ENCODE peak calls at places on chromosomes 3 and 15, in seven cellular contexts. V is NCI-H345; U is NCI-H524; Z is DMS53; B is activated naive CD8-positive, alpha-beta T cell treated with anti-CD3 and anti-CD28 coated beads for 36 hours; R is nucleus accumbens; Q is T47D. H is an unnamed sample.

GRCh38 chr3:23668430-23668904 is 137.3 kb upstream of the UBE2E1 start:
- DNase-seq in V (no peak), U (no peak), Z (peak), B (no peak), R (no peak), Q (no peak), H (no peak)

GRCh38 chr3:125154800-125155269 is 57.7 kb downstream of the SLC12A8 start:
- DNase-seq in V (no peak), U (no peak), Z (no peak), B (peak), R (no peak), Q (no peak), H (no peak)

GRCh38 chr15:79060175-79060574 is 30.4 kb downstream of the RASGRF1 start:
- DNase-seq in V (peak), U (no peak), Z (no peak), B (no peak), R (no peak), Q (no peak), H (no peak)

GRCh38 chr3:87553058-87553457 is 276.7 kb upstream of the POU1F1 start:
- DNase-seq in V (no peak), U (no peak), Z (peak), B (no peak), R (no peak), Q (no peak), H (no peak)

GRCh38 chr3:99943931-99944761 is 126.5 kb downstream of the CMSS1 start:
- DNase-seq in V (no peak), U (no peak), Z (no peak), B (no peak), R (no peak), Q (no peak), H (no peak)

GRCh38 chr3:79979990-79980389 is 212.2 kb upstream of the ROBO1 start:
- DNase-seq in V (no peak), U (no peak), Z (no peak), B (no peak), R (no peak), Q (no peak), H (no peak)

GRCh38 chr3:89107461-89108035 is at the start of gene EPHA3:
- DNase-seq in V (peak), U (peak), Z (peak), B (peak), R (peak), Q (peak), H (peak)

GRCh38 chr3:127978636-127979035 is 63.6 kb downstream of the KBTBD12 start:
- DNase-seq in V (no peak), U (no peak), Z (no peak), B (no peak), R (no peak), Q (no peak), H (no peak)

GRCh38 chr3:46864051-46864881 is 1.0 kb upstream of the MYL3 start:
- DNase-seq in V (no peak), U (no peak), Z (no peak), B (no peak), R (no peak), Q (no peak), H (no peak)

GRCh38 chr15:40452296-40453090 is 11.7 kb downstream of the BAHD1 start:
- DNase-seq in V (no peak), U (no peak), Z (no peak), B (no peak), R (no peak), Q (no peak), H (no peak)

GRCh38 chr3:18591120-18591519 is 166.0 kb upstream of the SATB1 start:
- DNase-seq in V (no peak), U (no peak), Z (peak), B (no peak), R (no peak), Q (no peak), H (no peak)

GRCh38 chr3:196399485-196399945 is 32.7 kb downstream of the UBXN7 start:
- DNase-seq in V (no peak), U (no peak), Z (no peak), B (no peak), R (no peak), Q (no peak), H (no peak)

GRCh38 chr15:92809880-92810361 is 90.2 kb upstream of the CHD2 start:
- DNase-seq in V (peak), U (peak), Z (peak), B (peak), R (peak), Q (no peak), H (no peak)

GRCh38 chr3:33439421-33440327 is 531 bp downstream of the UBP1 start:
- DNase-seq in V (peak), U (peak), Z (peak), B (peak), R (peak), Q (no peak), H (peak)

GRCh38 chr15:39312984-39313383 is 267.9 kb upstream of the THBS1 start:
- DNase-seq in V (no peak), U (peak), Z (peak), B (peak), R (no peak), Q (no peak), H (no peak)

GRCh38 chr3:52244061-52244628 is 1.4 kb upstream of the PPM1M start:
- DNase-seq in V (no peak), U (no peak), Z (no peak), B (peak), R (no peak), Q (no peak), H (peak)

GRCh38 chr3:140568842-140569520 is 108.9 kb upstream of the TRIM42 start:
- DNase-seq in V (no peak), U (no peak), Z (no peak), B (no peak), R (no peak), Q (no peak), H (no peak)

GRCh38 chr15:76340198-76340801 is 3.7 kb downstream of the ISL2 start:
- DNase-seq in V (peak), U (no peak), Z (peak), B (no peak), R (no peak), Q (peak), H (no peak)

GRCh38 chr15:36331531-36332275 is 247.7 kb upstream of the CDIN1 start:
- DNase-seq in V (no peak), U (no peak), Z (no peak), B (no peak), R (no peak), Q (no peak), H (no peak)

GRCh38 chr3:46885612-46886011 is 8.1 kb downstream of the PTH1R start:
- DNase-seq in V (no peak), U (no peak), Z (no peak), B (no peak), R (no peak), Q (no peak), H (no peak)

GRCh38 chr3:49469037-49469875 is 811 bp upstream of the DAG1 start:
- DNase-seq in V (peak), U (peak), Z (peak), B (no peak), R (peak), Q (peak), H (peak)

GRCh38 chr3:113212155-113212844 is 943 bp downstream of the BOC start:
- DNase-seq in V (peak), U (peak), Z (peak), B (peak), R (no peak), Q (peak), H (no peak)

GRCh38 chr3:39133822-39134221 is 19.6 kb downstream of the CSRNP1 start:
- DNase-seq in V (no peak), U (no peak), Z (no peak), B (no peak), R (no peak), Q (no peak), H (no peak)

GRCh38 chr15:68594533-68595259 is 15.9 kb downstream of the CORO2B start:
- DNase-seq in V (no peak), U (no peak), Z (no peak), B (no peak), R (no peak), Q (no peak), H (no peak)

GRCh38 chr3:75329713-75330112 is 334.4 kb upstream of the FRG2C start:
- DNase-seq in V (no peak), U (peak), Z (no peak), B (no peak), R (no peak), Q (peak), H (no peak)

GRCh38 chr3:119304201-119304713 is 10.1 kb downstream of the ARHGAP31 start:
- DNase-seq in V (no peak), U (peak), Z (no peak), B (no peak), R (no peak), Q (no peak), H (no peak)

GRCh38 chr3:60573494-60573893 is 677.8 kb downstream of the FHIT start:
- DNase-seq in V (no peak), U (no peak), Z (no peak), B (no peak), R (no peak), Q (no peak), H (no peak)

H was measured in dorsolateral prefrontal cortex.